ENCODE peak calls at places on chromosome 18, in six cellular contexts. S, J, F, L, Q and Z are unnamed samples.

GRCh38 chr18:37249895-37250618 is 315.5 kb downstream of the CELF4 start:
- DNase-seq in S (no peak), J (no peak), F (no peak), L (no peak), Q (no peak), Z (no peak)

GRCh38 chr18:31553800-31554199 is 37.9 kb upstream of the TTR start:
- DNase-seq in S (no peak), J (no peak), F (peak), L (no peak), Q (no peak), Z (no peak)

GRCh38 chr18:80154293-80154692 is 45.2 kb downstream of the ADNP2 start:
- DNase-seq in S (no peak), J (no peak), F (peak), L (no peak), Q (no peak), Z (no peak)

GRCh38 chr18:3088044-3088443 is 75.1 kb upstream of the LPIN2 start:
- DNase-seq in S (no peak), J (no peak), F (no peak), L (no peak), Q (no peak), Z (no peak)

GRCh38 chr18:55908790-55909408 is 320.9 kb upstream of the TCF4 start:
- DNase-seq in S (no peak), J (no peak), F (no peak), L (no peak), Q (no peak), Z (no peak)

GRCh38 chr18:39414009-39414700 is 1848.6 kb upstream of the CELF4 start:
- DNase-seq in S (no peak), J (no peak), F (peak), L (no peak), Q (peak), Z (peak)

GRCh38 chr18:43589611-43590151 is 312.4 kb upstream of the SYT4 start:
- DNase-seq in S (no peak), J (no peak), F (no peak), L (no peak), Q (no peak), Z (no peak)

GRCh38 chr18:7566244-7566586 is 901 bp upstream of the PTPRM start:
- DNase-seq in S (no peak), J (no peak), F (no peak), L (no peak), Q (peak), Z (no peak)

GRCh38 chr18:48819781-48820482 is 130.8 kb downstream of the SMAD7 start:
- DNase-seq in S (peak), J (peak), F (no peak), L (peak), Q (no peak), Z (no peak)

GRCh38 chr18:54888933-54889332 is 60.7 kb downstream of the RAB27B start:
- DNase-seq in S (no peak), J (no peak), F (no peak), L (no peak), Q (peak), Z (no peak)

GRCh38 chr18:36424741-36425142 is 127.2 kb downstream of the FHOD3 start:
- DNase-seq in S (no peak), J (no peak), F (peak), L (no peak), Q (no peak), Z (no peak)

GRCh38 chr18:3806656-3807055 is 356.7 kb downstream of the TGIF1 start:
- DNase-seq in S (no peak), J (no peak), F (no peak), L (no peak), Q (no peak), Z (no peak)

GRCh38 chr18:13159579-13159978 is 59.0 kb upstream of the LDLRAD4 start:
- DNase-seq in S (no peak), J (no peak), F (peak), L (no peak), Q (peak), Z (no peak)

GRCh38 chr18:44601447-44601846 is 79.2 kb upstream of the SETBP1 start:
- DNase-seq in S (no peak), J (no peak), F (peak), L (no peak), Q (peak), Z (no peak)

GRCh38 chr18:68742206-68742605 is 27.3 kb upstream of the TMX3 start:
- DNase-seq in S (no peak), J (no peak), F (no peak), L (no peak), Q (no peak), Z (no peak)

GRCh38 chr18:12079504-12080237 is 14.0 kb upstream of the ANKRD62 start:
- DNase-seq in S (no peak), J (no peak), F (no peak), L (no peak), Q (peak), Z (peak)

GRCh38 chr18:46034230-46034629 is 37.8 kb downstream of the PSTPIP2 start:
- DNase-seq in S (no peak), J (no peak), F (no peak), L (no peak), Q (peak), Z (no peak)

GRCh38 chr18:37261988-37262387 is 303.6 kb downstream of the CELF4 start:
- DNase-seq in S (no peak), J (no peak), F (no peak), L (no peak), Q (no peak), Z (no peak)

GRCh38 chr18:24126155-24126947 is 12.5 kb upstream of the CABYR start:
- DNase-seq in S (no peak), J (no peak), F (no peak), L (no peak), Q (no peak), Z (no peak)

GRCh38 chr18:76524900-76525698 is 30.1 kb upstream of the ZNF516 start:
- DNase-seq in S (no peak), J (no peak), F (peak), L (peak), Q (peak), Z (peak)

GRCh38 chr18:75530548-75531211 is 103.2 kb upstream of the SMIM21 start:
- DNase-seq in S (peak), J (no peak), F (no peak), L (no peak), Q (no peak), Z (no peak)

GRCh38 chr18:57210711-57211411 is 64.0 kb downstream of the BOD1L2 start:
- DNase-seq in S (no peak), J (no peak), F (peak), L (no peak), Q (no peak), Z (no peak)

GRCh38 chr18:48605408-48605845 is 66.6 kb downstream of the CTIF start:
- DNase-seq in S (no peak), J (no peak), F (peak), L (no peak), Q (peak), Z (no peak)

GRCh38 chr18:27824841-27825720 is 351.8 kb downstream of the CDH2 start:
- DNase-seq in S (no peak), J (no peak), F (no peak), L (no peak), Q (no peak), Z (no peak)

GRCh38 chr18:30271716-30272115 is 770.8 kb downstream of the DSC3 start:
- DNase-seq in S (no peak), J (no peak), F (no peak), L (no peak), Q (no peak), Z (no peak)

GRCh38 chr18:48402953-48403352 is 6.2 kb downstream of the ZBTB7C start:
- DNase-seq in S (no peak), J (no peak), F (no peak), L (no peak), Q (peak), Z (peak)

GRCh38 chr18:32920796-32921787 is 148.3 kb upstream of the KLHL14 start:
- DNase-seq in S (no peak), J (no peak), F (peak), L (no peak), Q (peak), Z (peak)

GRCh38 chr18:10139783-10140410 is 226.1 kb downstream of the VAPA start:
- DNase-seq in S (no peak), J (no peak), F (peak), L (no peak), Q (peak), Z (no peak)

GRCh38 chr18:24212939-24213338 is 74.1 kb downstream of the CABYR start:
- DNase-seq in S (no peak), J (no peak), F (peak), L (no peak), Q (peak), Z (peak)

GRCh38 chr18:22667616-22668422 is 250.1 kb upstream of the CTAGE1 start:
- DNase-seq in S (no peak), J (no peak), F (peak), L (no peak), Q (peak), Z (no peak)

GRCh38 chr18:46291149-46291548 is 187.0 kb downstream of the HAUS1 start:
- DNase-seq in S (no peak), J (no peak), F (no peak), L (no peak), Q (no peak), Z (no peak)

GRCh38 chr18:6255121-6255742 is 159.5 kb downstream of the L3MBTL4 start:
- DNase-seq in S (no peak), J (no peak), F (no peak), L (no peak), Q (no peak), Z (no peak)

GRCh38 chr18:58254873-58255511 is 211.0 kb downstream of the NEDD4L start:
- DNase-seq in S (peak), J (peak), F (no peak), L (no peak), Q (peak), Z (no peak)
- H3K4me3 ChIP-seq in S (peak), J (no peak), F (no peak), L (no peak), Q (peak), Z (no peak)

DNA sequence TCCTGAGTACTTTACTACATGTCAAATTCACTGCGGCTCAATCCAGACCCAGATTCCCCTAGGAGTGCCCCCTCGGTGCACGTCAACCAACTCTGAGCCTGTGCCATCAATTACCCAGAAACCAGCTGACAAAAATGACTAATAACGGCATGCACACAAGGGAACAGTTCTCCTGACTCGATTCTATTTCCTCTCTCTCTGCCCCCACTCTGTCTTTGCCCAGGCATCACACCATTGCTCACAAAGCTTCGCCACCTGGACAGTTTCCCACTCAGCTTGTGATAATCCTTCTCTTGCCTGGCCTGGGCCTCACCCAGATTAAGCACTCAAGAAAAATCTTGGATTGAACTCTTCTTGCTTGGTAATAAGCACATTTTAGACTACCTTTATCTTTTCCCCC is 115.2 kb upstream of the NDUFV2 start:
- DNase-seq in S (no peak), J (peak), F (no peak), L (no peak), Q (no peak), Z (no peak)
- TF ChIP-seq CTCF in S (no peak), J (no peak), F (no peak), L (no peak), Q (no peak), Z (no peak)

DNA sequence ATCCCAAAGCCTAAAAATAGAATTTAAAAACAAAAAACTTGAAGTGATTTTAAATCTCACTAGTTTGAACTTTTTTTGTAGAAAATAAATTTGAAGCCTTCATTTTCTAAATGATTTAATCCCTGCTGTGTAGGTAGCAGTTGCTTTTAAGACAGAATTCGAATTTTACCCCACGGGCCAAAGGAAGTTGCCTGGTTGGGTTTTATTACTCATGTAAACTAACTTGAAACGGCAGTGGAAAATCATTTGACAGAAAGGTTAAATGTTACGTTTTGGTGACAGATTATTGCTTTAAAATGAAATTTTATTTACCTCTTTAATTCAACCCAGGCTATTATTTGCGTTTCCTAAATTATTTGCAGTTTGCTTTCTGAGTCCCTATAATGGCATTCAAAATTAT is 2.0 kb downstream of the MAPRE2 start:
- DNase-seq in S (no peak), J (no peak), F (no peak), L (no peak), Q (no peak), Z (no peak)
- H3K4me3 ChIP-seq in S (peak), J (no peak), F (no peak), L (no peak), Q (no peak), Z (no peak)

GRCh38 chr18:63850010-63850409 is 37.5 kb upstream of the SERPINB2 start:
- DNase-seq in S (no peak), J (no peak), F (peak), L (no peak), Q (no peak), Z (no peak)
- TF ChIP-seq CTCF in S (no peak), J (no peak), F (peak), L (no peak), Q (peak), Z (peak)

GRCh38 chr18:50193796-50194622 is 938 bp downstream of the MYO5B start:
- DNase-seq in S (no peak), J (peak), F (no peak), L (no peak), Q (no peak), Z (no peak)
- H3K4me3 ChIP-seq in S (peak), J (peak), F (peak), L (peak), Q (no peak), Z (peak)

DNA sequence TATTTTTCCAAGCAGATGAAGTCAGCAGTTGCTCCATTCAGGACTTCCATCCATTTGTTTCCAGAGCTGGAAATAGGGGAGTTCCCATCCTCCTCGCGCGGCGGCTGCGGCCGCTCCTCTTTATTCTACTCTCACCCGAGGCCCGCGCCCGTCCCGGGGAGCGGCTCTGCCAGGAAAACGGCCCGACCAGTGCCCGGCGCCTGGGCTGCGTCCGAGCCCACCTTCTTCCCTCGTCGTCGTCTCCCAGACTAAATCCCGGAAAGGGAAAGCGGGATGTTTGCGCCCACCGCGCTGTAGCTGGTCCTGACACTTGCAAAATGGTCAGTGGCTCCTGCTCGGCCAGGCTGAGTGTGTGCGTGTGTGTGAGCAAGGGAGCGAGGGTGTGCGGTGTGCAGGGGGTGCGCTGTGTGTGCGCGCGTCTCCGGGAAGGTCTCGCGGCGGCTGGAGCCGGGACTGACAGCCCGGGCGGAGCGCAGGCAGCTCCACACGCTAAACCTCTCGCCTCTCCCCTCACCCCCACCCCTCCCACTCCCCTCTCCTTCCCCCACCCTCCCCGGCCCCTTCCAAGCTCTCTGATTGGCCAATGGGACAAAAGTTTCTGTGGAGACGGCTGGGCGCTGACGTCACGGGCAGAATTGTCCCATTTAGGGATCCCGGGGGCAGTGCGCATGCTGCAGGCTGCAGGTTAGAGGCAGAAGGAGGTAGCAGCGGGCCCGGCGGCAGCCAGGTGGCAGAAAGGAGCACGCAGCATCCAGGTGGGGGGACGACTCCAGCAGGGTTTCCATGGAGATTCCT is at the start of gene NOL4:
- DNase-seq in S (no peak), J (peak), F (peak), L (no peak), Q (peak), Z (no peak)
- TF ChIP-seq CTCF in S (no peak), J (peak), F (no peak), L (no peak), Q (peak), Z (peak)

GRCh38 chr18:63155910-63156773 is 163.4 kb downstream of the BCL2 start:
- DNase-seq in S (no peak), J (no peak), F (no peak), L (no peak), Q (no peak), Z (no peak)
- H3K4me3 ChIP-seq in S (no peak), J (no peak), F (no peak), L (no peak), Q (no peak), Z (peak)